ENCODE peak calls at places on chromosomes 6 and 20, in four cellular contexts. F is ascending aorta; O is CD8-positive, alpha-beta memory T cell; Z is A549. T is an unnamed sample.

GRCh38 chr6:128350416-128351254 is 169.8 kb downstream of the PTPRK start:
- DNase-seq in Z (peak; percentile 11), O (no peak), F (no peak), T (no peak)

GRCh38 chr6:5665173-5665572 is 341.6 kb downstream of the NRN1 start:
- DNase-seq in O (no peak), Z (no peak), F (no peak), T (peak; percentile 32)

GRCh38 chr6:30726506-30727413 is 6.6 kb downstream of the TUBB start:
- DNase-seq in O (no peak), Z (no peak), F (no peak), T (no peak)

GRCh38 chr20:62914970-62915457 is 11.3 kb downstream of the DIDO1 start:
- DNase-seq in O (peak; percentile 24), Z (peak; percentile 41), F (no peak), T (peak; percentile 29)

GRCh38 chr20:51563597-51564332 is 21.2 kb upstream of the NFATC2 start:
- DNase-seq in F (peak; percentile 45), Z (peak; percentile 91), O (no peak), T (no peak)

GRCh38 chr6:41462980-41463930 is 82.9 kb upstream of the FOXP4 start:
- DNase-seq in F (peak; percentile 14), Z (peak; percentile 36), O (no peak), T (no peak)

GRCh38 chr6:80872194-80872950 is 765.9 kb downstream of the BCKDHB start:
- DNase-seq in Z (no peak), F (no peak), O (no peak), T (no peak)

GRCh38 chr6:168179133-168179532 is 100.1 kb upstream of the FRMD1 start:
- DNase-seq in Z (no peak), O (no peak), F (no peak), T (no peak)

GRCh38 chr6:6696867-6697531 is 108.5 kb downstream of the LY86 start:
- DNase-seq in Z (peak; percentile 73), F (no peak), O (no peak), T (no peak)

GRCh38 chr6:32935551-32936246 is 5.1 kb downstream of the HLA-DMB start:
- DNase-seq in O (no peak), Z (no peak), F (no peak), T (no peak)

GRCh38 chr6:116714296-116714695 is 33.3 kb downstream of the KPNA5 start:
- DNase-seq in F (no peak), O (no peak), Z (no peak), T (no peak)

GRCh38 chr6:26349964-26350857 is 14.8 kb upstream of the BTN3A2 start:
- DNase-seq in Z (no peak), O (no peak), F (no peak), T (no peak)

GRCh38 chr6:109579361-109579760 is 96.3 kb upstream of the ZBTB24 start:
- DNase-seq in F (no peak), Z (no peak), O (no peak), T (no peak)

GRCh38 chr20:47117325-47117724 is 222.7 kb downstream of the EYA2 start:
- DNase-seq in Z (no peak), F (no peak), O (no peak), T (no peak)

GRCh38 chr6:3139090-3139903 is 18.0 kb downstream of the TUBB2A start:
- DNase-seq in Z (peak; percentile 36), O (no peak), F (peak; percentile 42), T (no peak)

GRCh38 chr20:33442136-33443005 is 1.2 kb downstream of the SNTA1 start:
- DNase-seq in O (no peak), Z (no peak), F (no peak), T (peak; percentile 2)

GRCh38 chr6:137352859-137353258 is 133.7 kb upstream of the IFNGR1 start:
- DNase-seq in Z (peak; percentile 18), O (no peak), F (no peak), T (no peak)

GRCh38 chr6:88865275-88865674 is 98.1 kb downstream of the RNGTT start:
- DNase-seq in F (no peak), O (no peak), Z (no peak), T (no peak)

GRCh38 chr6:88868559-88868860 is 94.9 kb downstream of the RNGTT start:
- DNase-seq in O (no peak), F (no peak), Z (no peak), T (no peak)

GRCh38 chr6:88869263-88870023 is 94.0 kb downstream of the RNGTT start:
- DNase-seq in F (no peak), O (no peak), Z (no peak), T (no peak)

GRCh38 chr6:88866856-88867255 is 96.6 kb downstream of the RNGTT start:
- DNase-seq in O (no peak), F (no peak), Z (no peak), T (no peak)

GRCh38 chr6:88867841-88868558 is 95.4 kb downstream of the RNGTT start:
- DNase-seq in O (no peak), Z (peak; percentile 54), F (no peak), T (no peak)
- H3K27ac ChIP-seq in O (no peak overlapping the region), Z (peak overlapping the region; percentile 83), F (no peak overlapping the region), T (no peak overlapping the region)

GRCh38 chr20:38054647-38055046 is 21.1 kb downstream of the RPRD1B start:
- DNase-seq in F (no peak), Z (no peak), O (no peak), T (no peak)

GRCh38 chr20:38060536-38060935 is 27.0 kb downstream of the RPRD1B start:
- DNase-seq in Z (no peak), O (no peak), F (no peak), T (no peak)

GRCh38 chr20:38059832-38060231 is 26.3 kb downstream of the RPRD1B start:
- DNase-seq in F (no peak), O (no peak), Z (peak; percentile 77), T (no peak)

GRCh38 chr20:38055294-38055693 is 21.7 kb downstream of the RPRD1B start:
- DNase-seq in O (no peak), F (no peak), Z (no peak), T (no peak)

DNA sequence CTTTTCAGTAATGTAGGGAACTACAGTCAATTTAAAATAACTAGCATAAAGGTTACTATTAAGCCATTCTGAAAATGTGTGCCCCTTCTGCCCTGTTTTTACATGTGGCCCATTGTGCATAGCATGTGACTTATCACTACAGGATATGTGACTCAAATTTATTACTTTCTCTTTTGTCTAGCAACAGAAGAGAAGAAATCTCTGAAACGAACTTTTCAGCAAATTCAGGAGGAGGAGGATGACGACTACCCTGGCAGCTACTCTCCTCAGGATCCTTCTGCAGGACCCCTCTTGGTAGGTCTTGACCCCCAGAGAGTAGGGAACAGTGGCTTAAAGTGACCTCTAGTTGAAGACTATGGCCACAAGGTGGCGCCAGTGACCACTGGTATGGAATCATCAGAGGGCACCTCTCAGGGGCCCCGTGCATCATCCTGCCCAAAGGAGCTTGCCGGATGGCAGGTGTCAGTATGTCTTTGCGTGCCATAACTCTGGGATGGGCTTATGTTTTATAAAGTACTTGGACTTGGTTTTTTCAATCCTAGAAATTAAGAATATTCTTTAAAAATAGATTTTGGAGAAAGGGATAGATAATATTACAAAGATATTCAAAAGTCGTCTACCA is 23.9 kb downstream of the RPRD1B start:
- DNase-seq in Z (peak; percentile 81), F (peak; percentile 16), O (peak; percentile 81), T (peak; percentile 68)
- H3K4me3 ChIP-seq in Z (no peak overlapping the region), F (no peak overlapping the region), O (no peak overlapping the region), T (no peak overlapping the region)

GRCh38 chr6:17281100-17281496 is at the start of gene RBM24:
- DNase-seq in Z (peak; percentile 82), F (no peak), O (no peak), T (no peak)
- H3K4me1 ChIP-seq in Z (peaks cover 41% of the 10 kb centered on the region), F (peaks cover 3% of the 10 kb centered on the region), O (no peaks in the 10 kb centered on the region), T (peaks cover 6% of the 10 kb centered on the region)

GRCh38 chr6:145815875-145816274 is 1.3 kb upstream of the FBXO30 start:
- DNase-seq in F (no peak), Z (no peak), O (no peak), T (no peak)
- H3K27ac ChIP-seq in F (peak overlapping the region; percentile 94), Z (peak overlapping the region; percentile 100), O (no peak overlapping the region), T (peak overlapping the region; percentile 86)

DNA sequence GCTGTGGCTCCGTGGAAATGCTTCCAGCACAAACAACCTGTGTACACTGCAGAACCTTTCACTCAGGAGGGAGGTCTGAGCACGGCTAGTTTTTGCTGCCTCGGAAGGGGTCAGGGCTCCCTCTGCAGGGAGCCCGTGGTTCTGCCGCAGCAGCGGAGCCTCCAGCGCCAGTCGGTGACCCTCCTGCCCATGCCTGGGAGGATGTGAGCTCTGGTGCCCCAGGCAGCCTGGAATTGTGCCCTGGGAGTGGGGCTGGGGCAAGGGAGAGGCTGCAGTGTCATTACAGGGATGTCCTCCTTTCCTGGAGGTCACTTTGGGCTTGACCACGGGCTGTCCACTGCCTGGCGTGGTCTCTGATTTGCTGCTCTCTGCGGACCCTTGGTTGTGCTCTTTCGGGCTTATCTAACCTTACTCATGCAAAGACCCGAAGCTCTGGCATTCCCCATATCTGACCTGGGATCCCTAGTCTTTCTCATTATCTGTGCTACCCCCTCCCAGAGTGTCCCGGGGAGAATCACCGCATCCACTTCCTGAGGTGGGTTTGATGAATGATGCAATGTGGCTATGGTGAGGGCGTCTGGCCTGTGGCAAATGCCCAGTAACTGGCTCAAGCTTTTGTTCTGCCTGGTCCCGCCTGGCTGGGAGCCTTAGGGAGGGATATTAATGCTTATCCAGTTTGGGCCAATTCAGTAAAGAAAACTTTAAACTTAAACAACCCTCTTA is 59.5 kb upstream of the TAGAP start:
- DNase-seq in F (no peak), O (peak; percentile 86), Z (peak; percentile 30), T (peak; percentile 78)
- H3K4me3 ChIP-seq in F (no peak overlapping the region), O (peak overlapping the region; percentile 28), Z (no peak overlapping the region), T (no peak overlapping the region)

GRCh38 chr6:85450578-85450884 is 648 bp downstream of the NT5E start:
- DNase-seq in F (no peak), Z (no peak), O (no peak), T (no peak)

GRCh38 chr6:85453052-85453451 is 3.2 kb downstream of the NT5E start:
- DNase-seq in O (no peak), F (no peak), Z (no peak), T (no peak)

GRCh38 chr6:85453490-85453889 is 3.6 kb downstream of the NT5E start:
- DNase-seq in Z (no peak), F (no peak), O (no peak), T (no peak)

GRCh38 chr6:85451586-85452306 is 1.9 kb downstream of the NT5E start:
- DNase-seq in O (no peak), Z (peak; percentile 17), F (no peak), T (no peak)

GRCh38 chr6:85452441-85452881 is 2.6 kb downstream of the NT5E start:
- DNase-seq in Z (peak; percentile 28), O (no peak), F (no peak), T (no peak)
- H3K4me1 ChIP-seq in Z (peaks cover 37% of the 10 kb centered on the region), O (peaks cover 25% of the 10 kb centered on the region), F (peaks cover 16% of the 10 kb centered on the region), T (peaks cover 7% of the 10 kb centered on the region)

GRCh38 chr20:9128586-9128985 is 59.7 kb downstream of the PLCB4 start:
- DNase-seq in F (no peak), O (no peak), Z (no peak), T (no peak)

GRCh38 chr20:9129756-9130155 is 60.9 kb downstream of the PLCB4 start:
- DNase-seq in O (no peak), F (no peak), Z (no peak), T (no peak)

GRCh38 chr20:9130407-9130995 is 61.6 kb downstream of the PLCB4 start:
- DNase-seq in F (no peak), O (no peak), Z (no peak), T (no peak)

GRCh38 chr20:9131841-9132240 is 63.0 kb downstream of the PLCB4 start:
- DNase-seq in F (no peak), Z (no peak), O (no peak), T (no peak)

DNA sequence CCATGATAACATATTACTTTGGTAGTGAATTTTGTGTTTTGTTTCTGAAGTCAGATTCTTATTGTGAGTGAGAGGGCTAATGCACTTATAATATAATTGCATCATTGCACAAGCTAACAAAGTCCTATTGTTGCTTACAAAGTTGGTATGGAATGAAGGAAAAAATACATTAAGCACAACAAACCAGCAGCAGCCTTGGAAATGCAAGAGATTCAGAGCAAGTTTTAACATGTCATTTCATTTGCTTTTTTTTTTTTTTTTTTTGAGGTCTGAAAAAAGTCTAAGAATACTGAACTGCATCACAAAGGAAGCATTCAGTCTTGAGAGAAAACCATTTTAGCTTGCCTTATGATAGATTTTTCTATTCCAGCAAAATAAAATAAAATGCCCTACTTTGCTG is 57.6 kb downstream of the PLCB4 start:
- DNase-seq in O (no peak), Z (no peak), F (no peak), T (no peak)
- H3K27ac ChIP-seq in O (no peak overlapping the region), Z (no peak overlapping the region), F (no peak overlapping the region), T (no peak overlapping the region)